ENCODE peak calls at places on chromosomes 4 and X, in five cellular contexts. S, Z, F, I and R are unnamed samples.

GRCh38 chr4:178196751-178197150 is 754.5 kb upstream of the AGA start:
- DNase-seq in S (no peak), Z (no peak), F (no peak), I (no peak), R (no peak)

GRCh38 chr4:111649308-111649707 is 495.9 kb upstream of the FAM241A start:
- DNase-seq in S (no peak), Z (no peak), F (no peak), I (no peak), R (no peak)

GRCh38 chr4:14168919-14169318 is 541.4 kb upstream of the BOD1L1 start:
- DNase-seq in S (no peak), Z (no peak), F (no peak), I (peak), R (no peak)

GRCh38 chrX:19846995-19847790 is 40.2 kb downstream of the SH3KBP1 start:
- DNase-seq in S (peak), Z (no peak), F (no peak), I (peak), R (no peak)

GRCh38 chrX:11665144-11666040 is at the start of gene ARHGAP6:
- DNase-seq in S (peak), Z (peak), F (no peak), I (no peak), R (no peak)

GRCh38 chrX:1466971-1467561 is 14.4 kb upstream of the ASMTL start:
- DNase-seq in S (peak), Z (peak), F (no peak), I (no peak), R (peak)

GRCh38 chr4:173490817-173491518 is 39.1 kb downstream of the HAND2 start:
- DNase-seq in S (no peak), Z (no peak), F (no peak), I (peak), R (no peak)

GRCh38 chrX:40176256-40176978 is 78.7 kb upstream of the BCOR start:
- DNase-seq in S (peak), Z (no peak), F (peak), I (no peak), R (peak)

GRCh38 chr4:186607490-186607889 is 52.1 kb upstream of the MTNR1A start:
- DNase-seq in S (no peak), Z (no peak), F (no peak), I (no peak), R (no peak)

GRCh38 chr4:128916832-128917231 is 107.3 kb downstream of the JADE1 start:
- DNase-seq in S (no peak), Z (no peak), F (no peak), I (no peak), R (peak)

GRCh38 chr4:118033148-118034060 is 882 bp upstream of the NDST3 start:
- DNase-seq in S (peak), Z (peak), F (no peak), I (no peak), R (no peak)

GRCh38 chrX:107826286-107827136 is 845 bp downstream of the MID2 start:
- DNase-seq in S (no peak), Z (peak), F (peak), I (no peak), R (peak)

GRCh38 chr4:173505924-173506779 is 23.9 kb downstream of the HAND2 start:
- DNase-seq in S (peak), Z (peak), F (no peak), I (peak), R (no peak)

GRCh38 chr4:147129687-147130086 is 184.0 kb upstream of the TTC29 start:
- DNase-seq in S (no peak), Z (no peak), F (no peak), I (no peak), R (no peak)

GRCh38 chr4:8515316-8516060 is 64.7 kb upstream of the GPR78 start:
- DNase-seq in S (no peak), Z (no peak), F (no peak), I (peak), R (no peak)

GRCh38 chrX:3576886-3577516 is 136.4 kb downstream of the PRKX start:
- DNase-seq in S (no peak), Z (no peak), F (no peak), I (no peak), R (no peak)

GRCh38 chr4:24800273-24800880 is 5.0 kb downstream of the SOD3 start:
- DNase-seq in S (no peak), Z (no peak), F (no peak), I (no peak), R (no peak)